ENCODE peak calls at places on chromosomes 13 and 19, in eight cellular contexts. L, G, Z, F, J, K, W and I are unnamed samples.
A peak's percentile ranks its signal among the peaks of the same experiment; 100 is the strongest.

GRCh38 chr19:12868540-12869112 is 12.6 kb downstream of the DNASE2 start:
- DNase-seq in F (no peak), K (no peak), J (no peak), L (no peak), G (peak; percentile 68), Z (no peak), W (no peak), I (no peak)

GRCh38 chr13:92602560-92602959 is 624.0 kb upstream of the GPC6 start:
- DNase-seq in L (no peak), J (no peak), Z (no peak), F (no peak), G (no peak), K (no peak), W (no peak), I (no peak)

GRCh38 chr19:8849232-8849631 is 17.1 kb downstream of the MBD3L1 start:
- DNase-seq in L (no peak), Z (no peak), J (no peak), K (no peak), G (no peak), F (no peak), W (no peak), I (no peak)

GRCh38 chr13:36382030-36382429 is 35.8 kb upstream of the SPART start:
- DNase-seq in G (peak; percentile 73), Z (no peak), K (no peak), J (no peak), L (no peak), W (no peak), F (no peak), I (no peak)

GRCh38 chr19:58558623-58559274 is 338 bp upstream of the UBE2M start:
- DNase-seq in W (peak; percentile 99), F (peak; percentile 99), J (no peak), K (peak; percentile 99), G (peak; percentile 94), L (peak; percentile 100), Z (peak; percentile 96), I (peak; percentile 69)

GRCh38 chr19:38155453-38155852 is 68.6 kb downstream of the DPF1 start:
- DNase-seq in Z (no peak), J (no peak), L (no peak), W (no peak), G (no peak), K (no peak), F (no peak), I (no peak)

GRCh38 chr13:110062077-110062776 is 244.7 kb downstream of the COL4A1 start:
- DNase-seq in Z (no peak), J (no peak), L (peak; percentile 52), G (no peak), F (no peak), K (no peak), W (no peak), I (peak; percentile 9)

GRCh38 chr13:39016789-39017188 is 21.1 kb downstream of the PROSER1 start:
- DNase-seq in W (no peak), L (no peak), Z (no peak), F (peak; percentile 64), K (no peak), J (no peak), G (peak; percentile 33), I (no peak)

GRCh38 chr19:50008532-50008931 is 16.6 kb downstream of the VRK3 start:
- DNase-seq in Z (no peak), L (no peak), F (no peak), G (no peak), J (no peak), K (no peak), W (no peak), I (no peak)

GRCh38 chr19:45475537-45476348 is 7.9 kb downstream of the FOSB start:
- DNase-seq in K (no peak), G (no peak), L (no peak), W (no peak), Z (no peak), F (no peak), J (no peak), I (no peak)

GRCh38 chr13:104204177-104204576 is 1138.0 kb upstream of the SLC10A2 start:
- DNase-seq in W (no peak), L (no peak), Z (no peak), G (no peak), K (no peak), J (no peak), F (no peak), I (no peak)

GRCh38 chr19:47253467-47253881 is 2.9 kb upstream of the CCDC9 start:
- DNase-seq in K (no peak), G (no peak), L (no peak), F (no peak), Z (no peak), J (no peak), W (no peak), I (peak; percentile 82)

GRCh38 chr19:32172761-32173160 is 172.6 kb upstream of the ZNF507 start:
- DNase-seq in J (no peak), G (no peak), K (no peak), W (no peak), L (no peak), F (no peak), Z (no peak), I (no peak)

GRCh38 chr13:113769881-113770280 is 10.9 kb downstream of the TMEM255B start:
- DNase-seq in G (no peak), W (no peak), J (no peak), Z (no peak), F (no peak), L (peak; percentile 67), K (no peak), I (no peak)

GRCh38 chr13:50200988-50201387 is 185.7 kb downstream of the KCNRG start:
- DNase-seq in W (no peak), J (no peak), K (no peak), G (no peak), L (no peak), Z (no peak), F (no peak), I (no peak)

GRCh38 chr13:45472171-45472705 is 7.5 kb downstream of the COG3 start:
- DNase-seq in J (no peak), K (no peak), Z (no peak), F (no peak), L (no peak), G (no peak), W (no peak), I (no peak)

GRCh38 chr13:100497394-100497793 is 91.2 kb downstream of the GGACT start:
- DNase-seq in K (no peak), L (no peak), G (no peak), Z (no peak), W (no peak), F (no peak), J (no peak), I (no peak)

GRCh38 chr13:111977184-111977516 is 89.8 kb upstream of the SOX1 start:
- DNase-seq in G (no peak), W (no peak), F (no peak), K (no peak), J (no peak), L (no peak), Z (no peak), I (no peak)

GRCh38 chr19:35670686-35671085 is 4.4 kb downstream of the UPK1A start:
- DNase-seq in G (no peak), F (no peak), L (no peak), K (no peak), J (no peak), Z (no peak), W (no peak), I (no peak)

GRCh38 chr13:93145199-93145598 is 81.4 kb upstream of the GPC6 start:
- DNase-seq in L (no peak), G (no peak), Z (no peak), J (no peak), F (no peak), K (no peak), W (no peak), I (no peak)

GRCh38 chr19:1136201-1136600 is 32.4 kb downstream of the GPX4 start:
- DNase-seq in L (no peak), K (no peak), W (no peak), J (no peak), F (no peak), Z (no peak), G (no peak), I (no peak)